ENCODE peak calls at places on chromosomes 13 and 19, in seven cellular contexts. Y is OCI-LY7, K is neural progenitor cell, H is GM23338, J is hepatocyte, E is MM.1S, O is HCT116. D is an unnamed sample.

GRCh38 chr13:71492346-71492871 is 374.6 kb downstream of the DACH1 start:
- DNase-seq in Y (no peak), K (no peak), H (no peak), J (no peak), E (no peak), O (no peak), D (no peak)

GRCh38 chr13:113934576-113934975 is 39.3 kb downstream of the C13orf46 start:
- DNase-seq in Y (no peak), K (no peak), H (no peak), J (no peak), E (no peak), O (no peak), D (no peak)

GRCh38 chr13:57045816-57046691 is 94.7 kb upstream of the PRR20A start:
- DNase-seq in Y (no peak), K (peak; percentile 29), H (no peak), J (peak; percentile 58), E (no peak), O (no peak), D (no peak)

GRCh38 chr13:64925284-64925683 is 2304.9 kb downstream of the PCDH9 start:
- DNase-seq in Y (no peak), K (peak; percentile 55), H (peak; percentile 38), J (peak; percentile 43), E (no peak), O (no peak), D (peak; percentile 22)

GRCh38 chr13:36261976-36262375 is 35.6 kb downstream of the CCDC169 start:
- DNase-seq in Y (no peak), K (no peak), H (no peak), J (no peak), E (no peak), O (no peak), D (peak; percentile 33)

GRCh38 chr19:56504581-56504980 is 3.1 kb upstream of the ZNF471 start:
- DNase-seq in Y (no peak), K (no peak), H (no peak), J (no peak), E (no peak), O (no peak), D (peak; percentile 42)

GRCh38 chr13:99303863-99304521 is 3.2 kb downstream of the GPR183 start:
- DNase-seq in Y (no peak), K (no peak), H (no peak), J (no peak), E (no peak), O (no peak), D (no peak)

GRCh38 chr19:23996549-23996948 is 81.9 kb downstream of the ZNF726 start:
- DNase-seq in Y (peak; percentile 45), K (peak; percentile 23), H (peak; percentile 72), J (no peak), E (no peak), O (peak; percentile 3), D (peak; percentile 14)

GRCh38 chr13:85535306-85535705 is 263.9 kb downstream of the SLITRK6 start:
- DNase-seq in Y (no peak), K (no peak), H (no peak), J (no peak), E (no peak), O (no peak), D (no peak)

GRCh38 chr13:97124237-97124636 is 97.9 kb upstream of the MBNL2 start:
- DNase-seq in Y (no peak), K (no peak), H (no peak), J (no peak), E (no peak), O (no peak), D (no peak)

GRCh38 chr13:100565291-100565690 is 23.3 kb downstream of the GGACT start:
- DNase-seq in Y (no peak), K (no peak), H (no peak), J (no peak), E (peak; percentile 53), O (no peak), D (no peak)

GRCh38 chr13:99916366-99917103 is 55.0 kb downstream of the ZIC5 start:
- DNase-seq in Y (peak; percentile 30), K (peak; percentile 49), H (peak; percentile 85), J (peak; percentile 74), E (peak; percentile 60), O (peak; percentile 73), D (peak; percentile 79)

GRCh38 chr19:48102870-48103751 is 7.5 kb downstream of the PLA2G4C start:
- DNase-seq in Y (peak; percentile 49), K (peak; percentile 69), H (peak; percentile 82), J (peak; percentile 44), E (peak; percentile 32), O (peak; percentile 75), D (peak; percentile 52)

GRCh38 chr13:33244907-33245287 is 40.7 kb downstream of the STARD13 start:
- DNase-seq in Y (no peak), K (no peak), H (no peak), J (no peak), E (no peak), O (no peak), D (no peak)

GRCh38 chr13:81487151-81487550 is 1146.2 kb upstream of the SPRY2 start:
- DNase-seq in Y (no peak), K (peak; percentile 76), H (peak; percentile 86), J (peak; percentile 52), E (peak; percentile 18), O (peak; percentile 35), D (no peak)
- TF ChIP-seq EZH2phosphoT487 in Y (no peak), K (no peak), H (no peak), J (no peak), E (no peak), O (no peak), D (no peak)

GRCh38 chr13:21948781-21949474 is 278.1 kb downstream of the FGF9 start:
- DNase-seq in Y (no peak), K (no peak), H (no peak), J (no peak), E (no peak), O (no peak), D (no peak)

GRCh38 chr13:21945195-21945594 is 274.3 kb downstream of the FGF9 start:
- DNase-seq in Y (no peak), K (no peak), H (no peak), J (no peak), E (no peak), O (no peak), D (no peak)

GRCh38 chr13:21944610-21945009 is 273.7 kb downstream of the FGF9 start:
- DNase-seq in Y (no peak), K (no peak), H (no peak), J (no peak), E (no peak), O (no peak), D (no peak)

DNA sequence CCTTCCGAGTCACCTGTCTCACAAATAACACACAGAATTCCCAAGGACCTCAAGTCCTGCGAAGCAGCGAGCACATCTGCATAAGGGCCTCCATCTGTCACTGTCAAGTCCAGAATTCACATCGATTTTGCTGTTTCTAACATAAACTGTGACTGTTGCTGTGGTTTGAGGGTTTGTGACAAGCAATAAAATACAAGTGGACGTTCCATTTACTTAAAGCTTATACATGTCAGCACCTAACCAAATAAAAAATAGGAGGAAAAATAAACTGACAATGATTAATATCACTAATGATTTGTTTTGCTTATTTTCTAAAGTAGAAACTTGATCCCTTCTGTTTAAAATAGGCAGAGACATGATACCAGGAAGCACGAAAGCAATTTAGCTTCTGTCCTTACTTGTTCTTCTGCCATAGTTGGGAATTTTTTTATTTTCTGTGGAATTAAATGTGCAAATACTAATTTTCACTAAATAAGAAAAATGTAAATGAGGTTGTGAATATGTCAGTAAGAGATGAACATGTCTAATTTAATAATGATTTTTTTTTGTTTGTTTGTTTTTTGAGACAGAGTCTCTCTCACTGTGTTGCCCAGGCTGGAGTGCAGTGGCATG is 279.1 kb downstream of the FGF9 start:
- DNase-seq in Y (no peak), K (no peak), H (no peak), J (no peak), E (no peak), O (no peak), D (no peak)
- TF ChIP-seq EZH2phosphoT487 in Y (no peak), K (no peak), H (no peak), J (no peak), E (no peak), O (no peak), D (no peak)

DNA sequence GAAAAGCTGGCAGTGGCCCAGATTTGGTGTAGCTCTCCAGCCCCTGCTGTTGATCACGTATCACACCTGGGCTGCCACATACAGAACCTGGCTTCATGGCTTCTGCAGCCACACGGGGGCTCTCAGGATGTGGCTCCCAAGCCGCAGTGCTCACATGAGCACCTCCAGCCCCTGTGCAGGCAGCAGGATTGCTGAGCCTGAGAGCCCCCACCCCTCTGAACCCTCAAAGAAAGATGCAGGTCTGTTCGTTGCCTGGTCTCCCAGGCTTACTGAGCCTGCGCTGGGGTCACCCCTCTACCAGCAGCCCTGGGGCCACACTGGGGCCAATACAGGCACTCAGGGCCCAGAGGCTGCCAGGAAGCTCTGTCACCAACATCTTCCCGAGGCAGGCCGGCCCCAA is 2.7 kb downstream of the PLEKHF1 start:
- DNase-seq in Y (peak; percentile 64), K (no peak), H (no peak), J (no peak), E (no peak), O (no peak), D (peak; percentile 32)
- TF ChIP-seq EZH2phosphoT487 in Y (no peak), K (no peak), H (no peak), J (no peak), E (no peak), O (no peak), D (no peak)

GRCh38 chr13:48784906-48785555 is 131.3 kb downstream of the CYSLTR2 start:
- DNase-seq in Y (no peak), K (no peak), H (no peak), J (no peak), E (no peak), O (no peak), D (no peak)
- TF ChIP-seq EZH2phosphoT487 in Y (no peak), K (no peak), H (no peak), J (no peak), E (no peak), O (no peak), D (no peak)

DNA sequence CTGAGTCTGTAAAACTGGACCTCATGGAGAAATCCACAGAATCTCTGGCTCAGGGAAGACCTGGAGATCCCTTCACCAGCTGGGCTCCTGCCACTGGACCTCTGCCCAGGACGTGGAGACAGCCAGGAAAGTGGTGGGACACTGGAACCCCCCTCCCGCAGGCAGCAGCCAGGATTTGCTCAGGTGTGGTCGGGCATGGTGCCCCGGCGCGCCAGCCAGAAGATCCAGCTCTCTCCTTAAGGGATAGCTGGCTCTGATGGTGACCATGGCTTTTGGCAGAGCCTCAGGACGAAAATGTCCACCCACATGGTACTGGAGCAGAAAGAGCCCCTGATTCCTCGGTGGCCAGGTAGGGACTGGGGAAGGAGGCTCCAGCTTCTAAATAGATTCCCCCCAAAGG is 26.6 kb upstream of the KCTD15 start:
- DNase-seq in Y (no peak), K (no peak), H (no peak), J (no peak), E (no peak), O (no peak), D (no peak)
- TF ChIP-seq EZH2phosphoT487 in Y (no peak), K (no peak), H (no peak), J (no peak), E (no peak), O (no peak), D (no peak)

D was measured in GM23248.